ENCODE peak calls at places on chromosome 1, in eight cellular contexts. One of them, this sample, is unnamed.

GRCh38 chr1:68321084-68321685 is 88.9 kb upstream of the WLS start:
- DNase-seq in cardiac fibroblast: peak; percentile 78
- DNase-seq in CD8-positive, alpha-beta memory T cell: no peak
- DNase-seq in brain microvascular endothelial cell: peak; percentile 57
- DNase-seq in AG04450: no peak
- DNase-seq in SJSA1: no peak
- DNase-seq in transverse colon: peak; percentile 76
- DNase-seq in PC-3: peak; percentile 77
- DNase-seq in this sample: peak; percentile 72

GRCh38 chr1:156693858-156694562 is 11.4 kb downstream of the CRABP2 start:
- DNase-seq in cardiac fibroblast: no peak
- DNase-seq in CD8-positive, alpha-beta memory T cell: no peak
- DNase-seq in brain microvascular endothelial cell: no peak
- DNase-seq in AG04450: no peak
- DNase-seq in SJSA1: no peak
- DNase-seq in transverse colon: no peak
- DNase-seq in PC-3: peak; percentile 75
- DNase-seq in this sample: no peak

GRCh38 chr1:23624440-23624839 is 65.1 kb upstream of the ID3 start:
- DNase-seq in cardiac fibroblast: no peak
- DNase-seq in CD8-positive, alpha-beta memory T cell: no peak
- DNase-seq in brain microvascular endothelial cell: no peak
- DNase-seq in AG04450: no peak
- DNase-seq in SJSA1: peak; percentile 89
- DNase-seq in transverse colon: no peak
- DNase-seq in PC-3: no peak
- DNase-seq in this sample: no peak

GRCh38 chr1:119829636-119830035 is 18.4 kb upstream of the REG4 start:
- DNase-seq in cardiac fibroblast: no peak
- DNase-seq in CD8-positive, alpha-beta memory T cell: no peak
- DNase-seq in brain microvascular endothelial cell: no peak
- DNase-seq in AG04450: no peak
- DNase-seq in SJSA1: no peak
- DNase-seq in transverse colon: no peak
- DNase-seq in PC-3: no peak
- DNase-seq in this sample: no peak

GRCh38 chr1:231517076-231517475 is 11.4 kb upstream of the TSNAX start:
- DNase-seq in cardiac fibroblast: no peak
- DNase-seq in CD8-positive, alpha-beta memory T cell: no peak
- DNase-seq in brain microvascular endothelial cell: no peak
- DNase-seq in AG04450: no peak
- DNase-seq in SJSA1: no peak
- DNase-seq in transverse colon: no peak
- DNase-seq in PC-3: no peak
- DNase-seq in this sample: peak; percentile 47

GRCh38 chr1:182809414-182809957 is 19.9 kb downstream of the NPL start:
- DNase-seq in cardiac fibroblast: no peak
- DNase-seq in CD8-positive, alpha-beta memory T cell: no peak
- DNase-seq in brain microvascular endothelial cell: no peak
- DNase-seq in AG04450: no peak
- DNase-seq in SJSA1: no peak
- DNase-seq in transverse colon: no peak
- DNase-seq in PC-3: peak; percentile 15
- DNase-seq in this sample: no peak

GRCh38 chr1:19078503-19078902 is 122.0 kb upstream of the IFFO2 start:
- DNase-seq in cardiac fibroblast: no peak
- DNase-seq in CD8-positive, alpha-beta memory T cell: no peak
- DNase-seq in brain microvascular endothelial cell: no peak
- DNase-seq in AG04450: no peak
- DNase-seq in SJSA1: no peak
- DNase-seq in transverse colon: no peak
- DNase-seq in PC-3: no peak
- DNase-seq in this sample: no peak

GRCh38 chr1:50266509-50266908 is 156.7 kb downstream of the DMRTA2 start:
- DNase-seq in cardiac fibroblast: peak; percentile 37
- DNase-seq in CD8-positive, alpha-beta memory T cell: no peak
- DNase-seq in brain microvascular endothelial cell: no peak
- DNase-seq in AG04450: no peak
- DNase-seq in SJSA1: no peak
- DNase-seq in transverse colon: no peak
- DNase-seq in PC-3: no peak
- DNase-seq in this sample: no peak

GRCh38 chr1:22916469-22916817 is 56.2 kb downstream of the LACTBL1 start:
- DNase-seq in cardiac fibroblast: no peak
- DNase-seq in CD8-positive, alpha-beta memory T cell: no peak
- DNase-seq in brain microvascular endothelial cell: no peak
- DNase-seq in AG04450: no peak
- DNase-seq in SJSA1: no peak
- DNase-seq in transverse colon: no peak
- DNase-seq in PC-3: no peak
- DNase-seq in this sample: no peak

GRCh38 chr1:56814205-56814604 is 5.0 kb downstream of the FYB2 start:
- DNase-seq in cardiac fibroblast: no peak
- DNase-seq in CD8-positive, alpha-beta memory T cell: no peak
- DNase-seq in brain microvascular endothelial cell: no peak
- DNase-seq in AG04450: no peak
- DNase-seq in SJSA1: no peak
- DNase-seq in transverse colon: no peak
- DNase-seq in PC-3: no peak
- DNase-seq in this sample: no peak

GRCh38 chr1:35499652-35500176 is 57.5 kb downstream of the KIAA0319L start:
- DNase-seq in cardiac fibroblast: no peak
- DNase-seq in CD8-positive, alpha-beta memory T cell: peak; percentile 38
- DNase-seq in brain microvascular endothelial cell: no peak
- DNase-seq in AG04450: no peak
- DNase-seq in SJSA1: no peak
- DNase-seq in transverse colon: no peak
- DNase-seq in PC-3: no peak
- DNase-seq in this sample: no peak

GRCh38 chr1:152111515-152111968 is 3.7 kb downstream of the TCHH start:
- DNase-seq in cardiac fibroblast: peak; percentile 38
- DNase-seq in CD8-positive, alpha-beta memory T cell: no peak
- DNase-seq in brain microvascular endothelial cell: peak; percentile 9
- DNase-seq in AG04450: no peak
- DNase-seq in SJSA1: peak; percentile 63
- DNase-seq in transverse colon: no peak
- DNase-seq in PC-3: no peak
- DNase-seq in this sample: peak; percentile 63

GRCh38 chr1:152110860-152111514 is 4.3 kb downstream of the TCHH start:
- DNase-seq in cardiac fibroblast: peak; percentile 54
- DNase-seq in CD8-positive, alpha-beta memory T cell: no peak
- DNase-seq in brain microvascular endothelial cell: peak; percentile 20
- DNase-seq in AG04450: no peak
- DNase-seq in SJSA1: peak; percentile 67
- DNase-seq in transverse colon: no peak
- DNase-seq in PC-3: peak; percentile 50
- DNase-seq in this sample: peak; percentile 65

GRCh38 chr1:152109231-152109997 is 5.8 kb downstream of the TCHH start:
- DNase-seq in cardiac fibroblast: no peak
- DNase-seq in CD8-positive, alpha-beta memory T cell: no peak
- DNase-seq in brain microvascular endothelial cell: no peak
- DNase-seq in AG04450: no peak
- DNase-seq in SJSA1: no peak
- DNase-seq in transverse colon: no peak
- DNase-seq in PC-3: peak; percentile 44
- DNase-seq in this sample: peak; percentile 10

GRCh38 chr1:152109998-152110294 is 5.3 kb downstream of the TCHH start:
- DNase-seq in cardiac fibroblast: no peak
- DNase-seq in CD8-positive, alpha-beta memory T cell: no peak
- DNase-seq in brain microvascular endothelial cell: no peak
- DNase-seq in AG04450: no peak
- DNase-seq in SJSA1: no peak
- DNase-seq in transverse colon: no peak
- DNase-seq in PC-3: no peak
- DNase-seq in this sample: no peak

DNA sequence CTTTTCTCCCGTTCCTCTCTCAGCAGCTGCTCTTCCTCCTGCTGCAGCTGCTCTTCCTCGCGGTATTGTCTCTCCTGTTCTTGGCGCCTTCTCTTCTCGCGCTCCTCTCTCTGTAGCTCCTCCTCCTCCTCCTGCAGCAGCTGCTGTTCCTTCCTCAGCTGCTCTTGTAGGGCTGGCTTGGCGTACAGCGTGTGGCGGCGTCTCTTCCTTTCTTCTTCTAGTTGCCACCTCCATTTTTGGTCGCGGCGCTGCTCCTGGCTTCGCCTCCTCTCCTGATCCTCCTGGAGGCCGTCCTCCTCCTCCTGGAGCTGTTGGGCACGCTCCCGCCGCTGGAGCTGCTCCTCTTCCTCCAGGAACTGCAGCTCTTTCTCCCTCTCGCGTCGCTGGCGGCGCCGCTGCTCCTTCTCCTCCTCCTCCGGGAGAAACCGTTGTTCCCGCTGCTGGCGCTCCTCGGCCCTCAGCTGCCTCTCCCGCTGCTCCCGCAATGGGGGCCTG is 4.8 kb downstream of the TCHH start:
- DNase-seq in cardiac fibroblast: peak; percentile 38
- DNase-seq in CD8-positive, alpha-beta memory T cell: no peak
- DNase-seq in brain microvascular endothelial cell: peak; percentile 27
- DNase-seq in AG04450: no peak
- DNase-seq in SJSA1: peak; percentile 60
- DNase-seq in transverse colon: no peak
- DNase-seq in PC-3: peak; percentile 49
- DNase-seq in this sample: peak; percentile 42
- H3K4me3 ChIP-seq in cardiac fibroblast: peak overlapping the region; percentile 54
- H3K4me3 ChIP-seq in CD8-positive, alpha-beta memory T cell: peak overlapping the region; percentile 64
- H3K4me3 ChIP-seq in brain microvascular endothelial cell: peak overlapping the region; percentile 47
- H3K4me3 ChIP-seq in AG04450: peak overlapping the region; percentile 53
- H3K4me3 ChIP-seq in SJSA1: peak overlapping the region; percentile 34
- H3K4me3 ChIP-seq in transverse colon: peak overlapping the region; percentile 55
- H3K4me3 ChIP-seq in PC-3: peak overlapping the region; percentile 71
- H3K4me3 ChIP-seq in this sample: peak overlapping the region; percentile 46

GRCh38 chr1:165696625-165697100 is 1.7 kb downstream of the ALDH9A1 start:
- DNase-seq in cardiac fibroblast: peak; percentile 97
- DNase-seq in CD8-positive, alpha-beta memory T cell: no peak
- DNase-seq in brain microvascular endothelial cell: peak; percentile 38
- DNase-seq in AG04450: peak; percentile 61
- DNase-seq in SJSA1: peak; percentile 60
- DNase-seq in transverse colon: no peak
- DNase-seq in PC-3: peak; percentile 56
- DNase-seq in this sample: peak; percentile 92
- H3K4me3 ChIP-seq in cardiac fibroblast: peak overlapping the region; percentile 94
- H3K4me3 ChIP-seq in CD8-positive, alpha-beta memory T cell: peak overlapping the region; percentile 78
- H3K4me3 ChIP-seq in brain microvascular endothelial cell: peak overlapping the region; percentile 96
- H3K4me3 ChIP-seq in AG04450: peak overlapping the region; percentile 93
- H3K4me3 ChIP-seq in SJSA1: no peak overlapping the region
- H3K4me3 ChIP-seq in transverse colon: peak overlapping the region; percentile 67
- H3K4me3 ChIP-seq in PC-3: peak overlapping the region; percentile 97
- H3K4me3 ChIP-seq in this sample: peak overlapping the region; percentile 77

DNA sequence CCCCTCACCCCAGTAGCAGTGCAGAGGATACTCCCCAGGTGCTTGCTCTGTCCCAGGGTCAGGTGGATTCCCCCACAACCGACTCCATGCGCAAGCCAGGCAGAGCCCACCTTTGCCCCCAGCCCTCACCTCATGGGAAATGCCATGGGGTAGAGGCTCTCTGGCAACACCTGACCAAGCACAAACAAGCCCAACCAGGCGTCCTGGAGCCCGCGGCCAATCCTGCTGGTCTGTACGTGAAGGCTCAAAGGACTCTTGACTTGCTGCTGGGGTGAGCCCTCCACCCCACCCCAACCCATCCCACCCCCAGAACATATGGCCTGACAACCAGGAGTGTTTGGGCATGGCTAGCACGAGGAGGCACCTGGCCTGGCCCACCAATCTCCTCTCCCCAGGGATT is 1.8 kb downstream of the ADGRB2 start:
- DNase-seq in cardiac fibroblast: no peak
- DNase-seq in CD8-positive, alpha-beta memory T cell: no peak
- DNase-seq in brain microvascular endothelial cell: no peak
- DNase-seq in AG04450: no peak
- DNase-seq in SJSA1: no peak
- DNase-seq in transverse colon: no peak
- DNase-seq in PC-3: no peak
- DNase-seq in this sample: no peak
- H3K4me3 ChIP-seq in cardiac fibroblast: no peak overlapping the region
- H3K4me3 ChIP-seq in CD8-positive, alpha-beta memory T cell: no peak overlapping the region
- H3K4me3 ChIP-seq in brain microvascular endothelial cell: peak overlapping the region; percentile 56
- H3K4me3 ChIP-seq in AG04450: peak overlapping the region; percentile 65
- H3K4me3 ChIP-seq in SJSA1: peak overlapping the region; percentile 53
- H3K4me3 ChIP-seq in transverse colon: peak overlapping the region; percentile 61
- H3K4me3 ChIP-seq in PC-3: peak overlapping the region; percentile 78
- H3K4me3 ChIP-seq in this sample: peak overlapping the region; percentile 49

GRCh38 chr1:184867866-184868585 is 106.3 kb downstream of the NIBAN1 start:
- DNase-seq in cardiac fibroblast: no peak
- DNase-seq in CD8-positive, alpha-beta memory T cell: no peak
- DNase-seq in brain microvascular endothelial cell: no peak
- DNase-seq in AG04450: no peak
- DNase-seq in SJSA1: no peak
- DNase-seq in transverse colon: no peak
- DNase-seq in PC-3: no peak
- DNase-seq in this sample: no peak

GRCh38 chr1:184866582-184866981 is 107.7 kb downstream of the NIBAN1 start:
- DNase-seq in cardiac fibroblast: no peak
- DNase-seq in CD8-positive, alpha-beta memory T cell: no peak
- DNase-seq in brain microvascular endothelial cell: no peak
- DNase-seq in AG04450: no peak
- DNase-seq in SJSA1: no peak
- DNase-seq in transverse colon: no peak
- DNase-seq in PC-3: no peak
- DNase-seq in this sample: no peak

GRCh38 chr1:184870319-184870718 is 104.0 kb downstream of the NIBAN1 start:
- DNase-seq in cardiac fibroblast: no peak
- DNase-seq in CD8-positive, alpha-beta memory T cell: peak; percentile 26
- DNase-seq in brain microvascular endothelial cell: no peak
- DNase-seq in AG04450: no peak
- DNase-seq in SJSA1: no peak
- DNase-seq in transverse colon: no peak
- DNase-seq in PC-3: no peak
- DNase-seq in this sample: no peak

GRCh38 chr1:184865831-184866230 is 108.5 kb downstream of the NIBAN1 start:
- DNase-seq in cardiac fibroblast: no peak
- DNase-seq in CD8-positive, alpha-beta memory T cell: no peak
- DNase-seq in brain microvascular endothelial cell: no peak
- DNase-seq in AG04450: no peak
- DNase-seq in SJSA1: no peak
- DNase-seq in transverse colon: no peak
- DNase-seq in PC-3: no peak
- DNase-seq in this sample: no peak

DNA sequence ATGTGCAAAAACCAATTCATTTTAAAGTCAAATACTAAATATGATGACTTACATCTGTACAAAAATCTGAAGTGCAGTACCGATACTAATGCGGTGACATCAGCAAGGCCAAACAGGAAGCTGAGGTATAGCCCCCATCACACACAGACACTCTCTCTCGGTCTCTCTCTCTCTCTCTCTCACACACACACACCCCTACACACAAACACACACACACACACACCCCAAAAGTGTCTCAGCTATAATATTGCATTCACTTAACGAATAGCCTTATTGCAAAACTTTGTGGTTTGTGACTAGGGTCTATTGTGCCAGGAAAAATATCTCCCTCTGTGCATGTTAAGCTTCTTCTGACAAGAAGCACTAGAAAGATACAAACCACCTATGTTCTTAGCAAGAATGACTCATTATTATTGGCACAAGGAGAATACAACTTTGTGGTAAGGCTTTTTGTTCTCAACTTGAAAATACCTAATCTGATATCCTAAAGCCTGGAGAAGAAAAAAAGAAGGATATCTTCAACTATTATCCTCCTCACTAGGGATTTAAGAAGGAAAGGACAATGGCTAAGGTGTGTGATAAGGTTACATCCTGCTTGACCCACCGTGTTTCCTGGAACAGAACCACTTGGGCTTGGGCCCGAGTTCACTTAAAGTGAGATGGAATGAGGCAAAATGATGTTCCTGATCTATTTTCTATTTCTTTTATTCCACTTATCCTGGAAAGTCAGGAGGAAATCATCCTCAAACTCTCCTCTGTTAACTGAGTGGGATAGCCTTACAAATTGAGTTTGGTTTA is 107.1 kb downstream of the NIBAN1 start:
- DNase-seq in cardiac fibroblast: peak; percentile 95
- DNase-seq in CD8-positive, alpha-beta memory T cell: peak; percentile 82
- DNase-seq in brain microvascular endothelial cell: peak; percentile 83
- DNase-seq in AG04450: peak; percentile 81
- DNase-seq in SJSA1: peak; percentile 55
- DNase-seq in transverse colon: peak; percentile 41
- DNase-seq in PC-3: peak; percentile 76
- DNase-seq in this sample: peak; percentile 99
- H3K4me3 ChIP-seq in cardiac fibroblast: no peak overlapping the region
- H3K4me3 ChIP-seq in CD8-positive, alpha-beta memory T cell: no peak overlapping the region
- H3K4me3 ChIP-seq in brain microvascular endothelial cell: no peak overlapping the region
- H3K4me3 ChIP-seq in AG04450: no peak overlapping the region
- H3K4me3 ChIP-seq in SJSA1: no peak overlapping the region
- H3K4me3 ChIP-seq in transverse colon: no peak overlapping the region
- H3K4me3 ChIP-seq in PC-3: no peak overlapping the region
- H3K4me3 ChIP-seq in this sample: no peak overlapping the region

This sample was measured in fibroblast of lung.